ENCODE peak calls at places on chromosomes 2 and 18, in eight cellular contexts. One of them, this sample, is unnamed.

GRCh38 chr2:217307023-217307422 is 447.2 kb upstream of the TNP1 start:
- DNase-seq in neural crest cell: no peak
- DNase-seq in epithelial cell of proximal tubule: no peak
- DNase-seq in heart right ventricle: no peak
- DNase-seq in left ventricle myocardium inferior: peak; percentile 13
- DNase-seq in heart left ventricle: no peak
- DNase-seq in CD8-positive, alpha-beta T cell: no peak
- DNase-seq in mucosa of descending colon: no peak
- DNase-seq in this sample: no peak

GRCh38 chr2:220277445-220277960 is 650.1 kb downstream of the SLC4A3 start:
- DNase-seq in neural crest cell: no peak
- DNase-seq in heart right ventricle: peak; percentile 31
- DNase-seq in heart left ventricle: no peak
- DNase-seq in epithelial cell of proximal tubule: peak; percentile 78
- DNase-seq in CD8-positive, alpha-beta T cell: no peak
- DNase-seq in left ventricle myocardium inferior: peak; percentile 50
- DNase-seq in mucosa of descending colon: no peak
- DNase-seq in this sample: peak; percentile 88

GRCh38 chr18:76980663-76981387 is 151.8 kb downstream of the MBP start:
- DNase-seq in CD8-positive, alpha-beta T cell: no peak
- DNase-seq in neural crest cell: no peak
- DNase-seq in heart right ventricle: no peak
- DNase-seq in heart left ventricle: no peak
- DNase-seq in left ventricle myocardium inferior: no peak
- DNase-seq in mucosa of descending colon: no peak
- DNase-seq in epithelial cell of proximal tubule: no peak
- DNase-seq in this sample: no peak

GRCh38 chr2:43142921-43143438 is 83.4 kb downstream of the ZFP36L2 start:
- DNase-seq in epithelial cell of proximal tubule: no peak
- DNase-seq in heart left ventricle: peak; percentile 28
- DNase-seq in left ventricle myocardium inferior: no peak
- DNase-seq in mucosa of descending colon: peak; percentile 11
- DNase-seq in heart right ventricle: no peak
- DNase-seq in neural crest cell: no peak
- DNase-seq in CD8-positive, alpha-beta T cell: peak; percentile 29
- DNase-seq in this sample: no peak

GRCh38 chr2:196284901-196285589 is 113.7 kb upstream of the STK17B start:
- DNase-seq in heart right ventricle: no peak
- DNase-seq in heart left ventricle: no peak
- DNase-seq in mucosa of descending colon: no peak
- DNase-seq in epithelial cell of proximal tubule: no peak
- DNase-seq in left ventricle myocardium inferior: no peak
- DNase-seq in CD8-positive, alpha-beta T cell: no peak
- DNase-seq in neural crest cell: no peak
- DNase-seq in this sample: no peak

GRCh38 chr2:108933691-108934117 is 55.3 kb downstream of the EDAR start:
- DNase-seq in heart left ventricle: no peak
- DNase-seq in neural crest cell: no peak
- DNase-seq in CD8-positive, alpha-beta T cell: no peak
- DNase-seq in mucosa of descending colon: peak; percentile 72
- DNase-seq in epithelial cell of proximal tubule: no peak
- DNase-seq in heart right ventricle: peak; percentile 49
- DNase-seq in left ventricle myocardium inferior: peak; percentile 53
- DNase-seq in this sample: no peak

GRCh38 chr2:9753276-9753600 is 90.0 kb upstream of the TAF1B start:
- DNase-seq in CD8-positive, alpha-beta T cell: peak; percentile 53
- DNase-seq in epithelial cell of proximal tubule: peak; percentile 74
- DNase-seq in neural crest cell: no peak
- DNase-seq in heart right ventricle: no peak
- DNase-seq in mucosa of descending colon: peak; percentile 59
- DNase-seq in heart left ventricle: no peak
- DNase-seq in left ventricle myocardium inferior: peak; percentile 38
- DNase-seq in this sample: no peak

GRCh38 chr2:111121028-111121872 is 536 bp downstream of the BCL2L11 start:
- DNase-seq in CD8-positive, alpha-beta T cell: peak; percentile 53
- DNase-seq in epithelial cell of proximal tubule: no peak
- DNase-seq in heart right ventricle: peak; percentile 51
- DNase-seq in heart left ventricle: peak; percentile 78
- DNase-seq in mucosa of descending colon: peak; percentile 62
- DNase-seq in neural crest cell: peak; percentile 51
- DNase-seq in left ventricle myocardium inferior: peak; percentile 42
- DNase-seq in this sample: peak; percentile 77

GRCh38 chr18:48673456-48674197 is 134.8 kb downstream of the CTIF start:
- DNase-seq in left ventricle myocardium inferior: no peak
- DNase-seq in CD8-positive, alpha-beta T cell: no peak
- DNase-seq in mucosa of descending colon: no peak
- DNase-seq in epithelial cell of proximal tubule: no peak
- DNase-seq in heart right ventricle: no peak
- DNase-seq in neural crest cell: no peak
- DNase-seq in heart left ventricle: no peak
- DNase-seq in this sample: no peak

GRCh38 chr18:49090901-49091300 is 140.1 kb upstream of the SMAD7 start:
- DNase-seq in left ventricle myocardium inferior: no peak
- DNase-seq in CD8-positive, alpha-beta T cell: no peak
- DNase-seq in heart right ventricle: no peak
- DNase-seq in neural crest cell: no peak
- DNase-seq in mucosa of descending colon: no peak
- DNase-seq in heart left ventricle: no peak
- DNase-seq in epithelial cell of proximal tubule: no peak
- DNase-seq in this sample: no peak

GRCh38 chr2:197211881-197212342 is 98.7 kb downstream of the ANKRD44 start:
- DNase-seq in left ventricle myocardium inferior: no peak
- DNase-seq in mucosa of descending colon: no peak
- DNase-seq in heart left ventricle: no peak
- DNase-seq in neural crest cell: no peak
- DNase-seq in heart right ventricle: no peak
- DNase-seq in CD8-positive, alpha-beta T cell: peak; percentile 40
- DNase-seq in epithelial cell of proximal tubule: no peak
- DNase-seq in this sample: no peak

GRCh38 chr2:201472411-201472810 is 20.9 kb downstream of the STRADB start:
- DNase-seq in epithelial cell of proximal tubule: no peak
- DNase-seq in neural crest cell: no peak
- DNase-seq in heart left ventricle: no peak
- DNase-seq in heart right ventricle: no peak
- DNase-seq in left ventricle myocardium inferior: no peak
- DNase-seq in mucosa of descending colon: no peak
- DNase-seq in CD8-positive, alpha-beta T cell: no peak
- DNase-seq in this sample: no peak

GRCh38 chr2:1004398-1004797 is 53.7 kb downstream of the SNTG2 start:
- DNase-seq in neural crest cell: no peak
- DNase-seq in heart left ventricle: no peak
- DNase-seq in heart right ventricle: no peak
- DNase-seq in mucosa of descending colon: no peak
- DNase-seq in left ventricle myocardium inferior: no peak
- DNase-seq in CD8-positive, alpha-beta T cell: no peak
- DNase-seq in epithelial cell of proximal tubule: no peak
- DNase-seq in this sample: no peak

GRCh38 chr2:38387887-38388286 is 10.8 kb upstream of the ATL2 start:
- DNase-seq in mucosa of descending colon: no peak
- DNase-seq in heart right ventricle: no peak
- DNase-seq in epithelial cell of proximal tubule: no peak
- DNase-seq in left ventricle myocardium inferior: no peak
- DNase-seq in heart left ventricle: no peak
- DNase-seq in CD8-positive, alpha-beta T cell: no peak
- DNase-seq in neural crest cell: no peak
- DNase-seq in this sample: no peak

GRCh38 chr18:6255121-6255742 is 159.5 kb downstream of the L3MBTL4 start:
- DNase-seq in neural crest cell: no peak
- DNase-seq in mucosa of descending colon: no peak
- DNase-seq in CD8-positive, alpha-beta T cell: no peak
- DNase-seq in epithelial cell of proximal tubule: no peak
- DNase-seq in left ventricle myocardium inferior: no peak
- DNase-seq in heart left ventricle: no peak
- DNase-seq in heart right ventricle: no peak
- DNase-seq in this sample: no peak

GRCh38 chr2:209305746-209306196 is 118.1 kb upstream of the MAP2 start:
- DNase-seq in epithelial cell of proximal tubule: no peak
- DNase-seq in heart left ventricle: no peak
- DNase-seq in heart right ventricle: no peak
- DNase-seq in CD8-positive, alpha-beta T cell: no peak
- DNase-seq in left ventricle myocardium inferior: no peak
- DNase-seq in mucosa of descending colon: no peak
- DNase-seq in neural crest cell: no peak
- DNase-seq in this sample: no peak

GRCh38 chr18:22335644-22336275 is 82.0 kb downstream of the CTAGE1 start:
- DNase-seq in heart right ventricle: no peak
- DNase-seq in CD8-positive, alpha-beta T cell: no peak
- DNase-seq in neural crest cell: no peak
- DNase-seq in epithelial cell of proximal tubule: no peak
- DNase-seq in heart left ventricle: no peak
- DNase-seq in left ventricle myocardium inferior: no peak
- DNase-seq in mucosa of descending colon: peak; percentile 81
- DNase-seq in this sample: no peak

GRCh38 chr18:22337311-22337710 is 80.4 kb downstream of the CTAGE1 start:
- DNase-seq in epithelial cell of proximal tubule: no peak
- DNase-seq in heart left ventricle: no peak
- DNase-seq in heart right ventricle: no peak
- DNase-seq in neural crest cell: no peak
- DNase-seq in CD8-positive, alpha-beta T cell: no peak
- DNase-seq in left ventricle myocardium inferior: no peak
- DNase-seq in mucosa of descending colon: no peak
- DNase-seq in this sample: no peak

GRCh38 chr18:22336406-22336805 is 81.3 kb downstream of the CTAGE1 start:
- DNase-seq in epithelial cell of proximal tubule: no peak
- DNase-seq in left ventricle myocardium inferior: no peak
- DNase-seq in mucosa of descending colon: no peak
- DNase-seq in heart right ventricle: no peak
- DNase-seq in heart left ventricle: no peak
- DNase-seq in neural crest cell: no peak
- DNase-seq in CD8-positive, alpha-beta T cell: no peak
- DNase-seq in this sample: no peak

GRCh38 chr18:22330508-22330907 is 87.2 kb downstream of the CTAGE1 start:
- DNase-seq in CD8-positive, alpha-beta T cell: no peak
- DNase-seq in left ventricle myocardium inferior: no peak
- DNase-seq in neural crest cell: no peak
- DNase-seq in epithelial cell of proximal tubule: no peak
- DNase-seq in mucosa of descending colon: no peak
- DNase-seq in heart left ventricle: no peak
- DNase-seq in heart right ventricle: no peak
- DNase-seq in this sample: no peak

GRCh38 chr18:22332590-22332989 is 85.1 kb downstream of the CTAGE1 start:
- DNase-seq in neural crest cell: no peak
- DNase-seq in CD8-positive, alpha-beta T cell: no peak
- DNase-seq in heart right ventricle: no peak
- DNase-seq in mucosa of descending colon: no peak
- DNase-seq in left ventricle myocardium inferior: no peak
- DNase-seq in epithelial cell of proximal tubule: no peak
- DNase-seq in heart left ventricle: no peak
- DNase-seq in this sample: no peak
- TF ChIP-seq CTCF in neural crest cell: peak; percentile 21
- TF ChIP-seq CTCF in CD8-positive, alpha-beta T cell: no peak
- TF ChIP-seq CTCF in heart right ventricle: no peak
- TF ChIP-seq CTCF in mucosa of descending colon: no peak
- TF ChIP-seq CTCF in left ventricle myocardium inferior: no peak
- TF ChIP-seq CTCF in epithelial cell of proximal tubule: peak; percentile 15
- TF ChIP-seq CTCF in heart left ventricle: no peak
- TF ChIP-seq CTCF in this sample: no peak

GRCh38 chr2:157497603-157498314 is 53.9 kb upstream of the CYTIP start:
- DNase-seq in CD8-positive, alpha-beta T cell: no peak
- DNase-seq in epithelial cell of proximal tubule: no peak
- DNase-seq in mucosa of descending colon: no peak
- DNase-seq in left ventricle myocardium inferior: no peak
- DNase-seq in neural crest cell: no peak
- DNase-seq in heart right ventricle: no peak
- DNase-seq in heart left ventricle: no peak
- DNase-seq in this sample: no peak
- TF ChIP-seq CTCF in CD8-positive, alpha-beta T cell: peak; percentile 71
- TF ChIP-seq CTCF in epithelial cell of proximal tubule: peak; percentile 86
- TF ChIP-seq CTCF in mucosa of descending colon: peak; percentile 51
- TF ChIP-seq CTCF in left ventricle myocardium inferior: peak; percentile 71
- TF ChIP-seq CTCF in neural crest cell: peak; percentile 82
- TF ChIP-seq CTCF in heart right ventricle: peak; percentile 22
- TF ChIP-seq CTCF in heart left ventricle: peak; percentile 44
- TF ChIP-seq CTCF in this sample: peak; percentile 60

GRCh38 chr2:46091004-46091403 is 206.2 kb upstream of the EPAS1 start:
- DNase-seq in heart left ventricle: no peak
- DNase-seq in CD8-positive, alpha-beta T cell: no peak
- DNase-seq in heart right ventricle: no peak
- DNase-seq in mucosa of descending colon: no peak
- DNase-seq in epithelial cell of proximal tubule: no peak
- DNase-seq in left ventricle myocardium inferior: no peak
- DNase-seq in neural crest cell: no peak
- DNase-seq in this sample: no peak
- TF ChIP-seq CTCF in heart left ventricle: peak; percentile 32
- TF ChIP-seq CTCF in CD8-positive, alpha-beta T cell: no peak
- TF ChIP-seq CTCF in heart right ventricle: no peak
- TF ChIP-seq CTCF in mucosa of descending colon: no peak
- TF ChIP-seq CTCF in epithelial cell of proximal tubule: peak; percentile 6
- TF ChIP-seq CTCF in left ventricle myocardium inferior: peak; percentile 59
- TF ChIP-seq CTCF in neural crest cell: no peak
- TF ChIP-seq CTCF in this sample: peak; percentile 22

DNA sequence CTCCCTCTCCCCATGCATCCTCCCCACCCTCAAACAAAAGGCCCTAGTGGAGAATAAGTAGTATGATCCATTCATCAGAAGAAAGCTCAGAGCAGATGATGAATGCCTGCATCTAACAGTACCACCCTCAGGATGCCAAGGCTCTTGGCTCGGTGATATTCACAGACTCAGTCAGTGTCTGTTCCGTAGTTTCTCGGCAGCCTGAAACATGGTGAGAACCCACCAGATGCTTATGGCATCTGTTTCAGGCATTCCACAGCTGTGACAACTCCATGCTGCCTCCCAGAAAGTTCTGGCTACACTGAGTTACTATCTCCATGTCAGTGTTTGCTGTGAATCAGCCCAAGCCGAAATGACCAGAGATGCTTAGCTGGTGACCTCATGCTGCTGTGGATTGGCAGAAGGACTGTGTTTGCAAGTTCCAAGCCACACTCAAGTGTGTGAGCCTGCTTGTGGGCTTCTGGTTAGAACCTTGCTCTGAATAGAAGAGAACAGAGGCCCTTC is 83.9 kb downstream of the WDSUB1 start:
- DNase-seq in mucosa of descending colon: peak; percentile 23
- DNase-seq in neural crest cell: no peak
- DNase-seq in left ventricle myocardium inferior: peak; percentile 34
- DNase-seq in heart left ventricle: no peak
- DNase-seq in heart right ventricle: no peak
- DNase-seq in CD8-positive, alpha-beta T cell: no peak
- DNase-seq in epithelial cell of proximal tubule: peak; percentile 42
- DNase-seq in this sample: no peak
- TF ChIP-seq CTCF in mucosa of descending colon: no peak
- TF ChIP-seq CTCF in neural crest cell: no peak
- TF ChIP-seq CTCF in left ventricle myocardium inferior: peak; percentile 19
- TF ChIP-seq CTCF in heart left ventricle: no peak
- TF ChIP-seq CTCF in heart right ventricle: no peak
- TF ChIP-seq CTCF in CD8-positive, alpha-beta T cell: no peak
- TF ChIP-seq CTCF in epithelial cell of proximal tubule: no peak
- TF ChIP-seq CTCF in this sample: no peak

DNA sequence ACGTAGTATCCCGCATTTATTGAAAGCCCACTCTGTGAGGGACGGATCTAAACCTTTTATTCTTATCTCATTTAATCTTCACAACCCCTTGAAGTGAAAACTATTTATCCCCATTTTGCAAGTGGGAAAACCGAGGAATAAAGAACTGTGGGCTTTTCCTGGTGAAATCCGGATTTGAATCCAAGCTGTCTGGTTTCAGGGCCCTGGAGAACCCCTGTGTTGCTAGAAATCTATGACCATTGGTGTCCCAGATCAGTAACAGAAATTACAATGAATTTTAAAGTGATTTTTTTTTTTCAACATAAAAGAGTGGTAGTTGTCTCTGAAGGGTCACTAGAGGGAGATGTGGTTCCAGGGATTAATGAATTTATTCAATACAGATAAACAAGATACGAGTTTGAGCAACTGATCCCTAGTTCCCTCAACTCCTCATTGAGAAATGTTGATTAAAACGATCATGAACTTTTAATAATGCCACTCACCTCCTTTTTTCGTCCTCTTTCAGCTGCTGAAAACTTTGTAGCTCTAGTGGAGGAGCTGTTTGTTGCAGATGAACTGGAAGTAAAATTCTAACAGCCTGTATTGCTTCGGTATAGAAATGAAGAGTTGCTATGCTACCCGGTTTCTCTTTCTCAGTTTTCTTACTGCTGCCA is 940 bp downstream of the XRCC5 start:
- DNase-seq in heart right ventricle: no peak
- DNase-seq in heart left ventricle: no peak
- DNase-seq in mucosa of descending colon: no peak
- DNase-seq in epithelial cell of proximal tubule: no peak
- DNase-seq in neural crest cell: no peak
- DNase-seq in left ventricle myocardium inferior: no peak
- DNase-seq in CD8-positive, alpha-beta T cell: no peak
- DNase-seq in this sample: no peak
- TF ChIP-seq CTCF in heart right ventricle: no peak
- TF ChIP-seq CTCF in heart left ventricle: no peak
- TF ChIP-seq CTCF in mucosa of descending colon: no peak
- TF ChIP-seq CTCF in epithelial cell of proximal tubule: peak; percentile 55
- TF ChIP-seq CTCF in neural crest cell: peak; percentile 69
- TF ChIP-seq CTCF in left ventricle myocardium inferior: peak; percentile 30
- TF ChIP-seq CTCF in CD8-positive, alpha-beta T cell: peak; percentile 64
- TF ChIP-seq CTCF in this sample: peak; percentile 66